ENCODE peak calls at places on chromosomes 3 and 15, in five cellular contexts. Q is CD4-positive, CD25-positive, alpha-beta regulatory T cell; L is right lobe of liver; T is AG10803; O is tibial nerve. G is an unnamed sample.

GRCh38 chr3:140273542-140274195 is 338.7 kb downstream of the CLSTN2 start:
- DNase-seq in L (no peak), T (no peak), Q (no peak), O (no peak), G (no peak)

GRCh38 chr15:34107315-34107714 is 5.4 kb downstream of the PGBD4 start:
- DNase-seq in T (no peak), O (no peak), L (no peak), Q (no peak), G (no peak)

GRCh38 chr3:50436063-50436674 is 67.3 kb downstream of the CACNA2D2 start:
- DNase-seq in T (no peak), L (peak), O (peak), Q (peak), G (peak)

GRCh38 chr3:50687127-50687751 is 12.5 kb downstream of the DOCK3 start:
- DNase-seq in O (no peak), T (no peak), L (no peak), Q (no peak), G (no peak)

GRCh38 chr15:100711479-100712130 is 109.2 kb downstream of the ASB7 start:
- DNase-seq in Q (no peak), T (no peak), O (no peak), L (no peak), G (no peak)

GRCh38 chr3:177966493-177966892 is 569.7 kb upstream of the KCNMB2 start:
- DNase-seq in Q (no peak), L (no peak), T (no peak), O (no peak), G (no peak)

GRCh38 chr3:23455084-23455483 is 252.0 kb downstream of the UBE2E2 start:
- DNase-seq in L (no peak), O (peak), Q (no peak), T (peak), G (no peak)

GRCh38 chr3:43455233-43455632 is 166.6 kb downstream of the ANO10 start:
- DNase-seq in Q (no peak), L (no peak), T (peak), O (no peak), G (no peak)

GRCh38 chr3:185983495-185984141 is 45.8 kb upstream of the TRA2B start:
- DNase-seq in L (peak), T (peak), Q (peak), O (peak), G (peak)

GRCh38 chr15:82018201-82018600 is 27.6 kb downstream of the MEX3B start:
- DNase-seq in L (no peak), Q (no peak), O (no peak), T (no peak), G (no peak)

GRCh38 chr3:102238362-102238761 is 196.5 kb upstream of the ZPLD1 start:
- DNase-seq in L (no peak), O (no peak), T (no peak), Q (no peak), G (no peak)

GRCh38 chr15:55555089-55555488 is 33.1 kb downstream of the PYGO1 start:
- DNase-seq in Q (no peak), O (no peak), L (no peak), T (no peak), G (no peak)

GRCh38 chr3:113157408-113157980 is 53.9 kb upstream of the BOC start:
- DNase-seq in T (peak), Q (no peak), O (peak), L (no peak), G (peak)

GRCh38 chr15:43209059-43209824 is 11.6 kb downstream of the EPB42 start:
- DNase-seq in Q (no peak), T (no peak), O (no peak), L (no peak), G (no peak)

GRCh38 chr3:89260721-89261120 is 153.3 kb downstream of the EPHA3 start:
- DNase-seq in Q (no peak), L (no peak), T (no peak), O (no peak), G (no peak)

GRCh38 chr15:51736646-51737537 is 563 bp downstream of the LYSMD2 start:
- DNase-seq in L (peak), O (no peak), Q (peak), T (no peak), G (peak)

GRCh38 chr15:51735211-51735610 is 2.2 kb downstream of the LYSMD2 start:
- DNase-seq in L (no peak), O (no peak), T (no peak), Q (peak), G (no peak)

GRCh38 chr15:51737538-51738305 is at the start of gene LYSMD2:
- DNase-seq in T (peak), O (peak), Q (peak), L (peak), G (peak)

GRCh38 chr15:51736069-51736468 is 1.4 kb downstream of the LYSMD2 start:
- DNase-seq in L (no peak), Q (no peak), T (no peak), O (no peak), G (no peak)

GRCh38 chr15:51735611-51736010 is 1.8 kb downstream of the LYSMD2 start:
- DNase-seq in Q (peak), T (no peak), L (no peak), O (no peak), G (no peak)
- H3K4me3 ChIP-seq in Q (peak), T (no peak), L (no peak), O (peak), G (no peak)

GRCh38 chr3:40873934-40874699 is 325.2 kb upstream of the CTNNB1 start:
- DNase-seq in L (no peak), Q (no peak), O (no peak), T (no peak), G (no peak)

GRCh38 chr3:40869939-40870338 is 329.4 kb upstream of the CTNNB1 start:
- DNase-seq in O (no peak), Q (no peak), L (no peak), T (no peak), G (no peak)

GRCh38 chr3:40871411-40871810 is 327.9 kb upstream of the CTNNB1 start:
- DNase-seq in T (no peak), L (no peak), Q (no peak), O (no peak), G (no peak)

GRCh38 chr3:40873456-40873855 is 325.8 kb upstream of the CTNNB1 start:
- DNase-seq in L (no peak), Q (no peak), T (no peak), O (no peak), G (no peak)

DNA sequence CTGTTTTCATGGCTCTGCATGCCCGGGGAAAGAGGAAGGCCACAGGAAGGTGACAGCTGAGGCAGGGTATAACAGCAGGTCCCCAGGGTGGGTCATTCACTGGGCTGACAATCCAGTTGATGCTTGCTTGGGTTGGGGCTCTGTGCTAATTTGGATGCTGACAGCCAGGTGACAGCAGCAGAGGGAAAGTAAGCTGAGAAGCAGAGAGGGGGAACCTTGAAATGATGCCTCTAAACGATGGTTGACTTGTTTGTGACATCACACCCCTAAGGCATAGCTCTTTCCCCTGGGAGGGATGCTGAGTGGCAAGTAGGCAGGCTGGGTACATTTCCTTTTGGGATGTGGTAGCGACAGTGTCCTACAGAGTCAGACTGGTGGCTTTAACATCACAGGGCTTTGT is 326.7 kb upstream of the CTNNB1 start:
- DNase-seq in T (no peak), O (no peak), Q (no peak), L (no peak), G (no peak)
- H3K4me3 ChIP-seq in T (no peak), O (no peak), Q (no peak), L (no peak), G (no peak)

GRCh38 chr15:63832620-63833245 is 1.0 kb downstream of the HERC1 start:
- DNase-seq in Q (peak), L (no peak), T (peak), O (no peak), G (no peak)

GRCh38 chr15:63833246-63833696 is 477 bp downstream of the HERC1 start:
- DNase-seq in T (peak), L (peak), O (no peak), Q (peak), G (peak)

GRCh38 chr15:63830113-63830512 is 3.6 kb downstream of the HERC1 start:
- DNase-seq in Q (no peak), O (no peak), T (no peak), L (no peak), G (no peak)

GRCh38 chr15:63834500-63835210 is 907 bp upstream of the HERC1 start:
- DNase-seq in L (no peak), T (no peak), O (peak), Q (no peak), G (no peak)

GRCh38 chr15:63831041-63831440 is 2.7 kb downstream of the HERC1 start:
- DNase-seq in T (no peak), O (no peak), L (no peak), Q (no peak), G (no peak)
- H3K4me3 ChIP-seq in T (no peak), O (no peak), L (no peak), Q (peak), G (no peak)

GRCh38 chr3:158570999-158571702 is at the start of gene MLF1:
- DNase-seq in T (peak), L (peak), Q (peak), O (peak), G (peak)
- H3K4me3 ChIP-seq in T (peak), L (peak), Q (peak), O (peak), G (peak)

DNA sequence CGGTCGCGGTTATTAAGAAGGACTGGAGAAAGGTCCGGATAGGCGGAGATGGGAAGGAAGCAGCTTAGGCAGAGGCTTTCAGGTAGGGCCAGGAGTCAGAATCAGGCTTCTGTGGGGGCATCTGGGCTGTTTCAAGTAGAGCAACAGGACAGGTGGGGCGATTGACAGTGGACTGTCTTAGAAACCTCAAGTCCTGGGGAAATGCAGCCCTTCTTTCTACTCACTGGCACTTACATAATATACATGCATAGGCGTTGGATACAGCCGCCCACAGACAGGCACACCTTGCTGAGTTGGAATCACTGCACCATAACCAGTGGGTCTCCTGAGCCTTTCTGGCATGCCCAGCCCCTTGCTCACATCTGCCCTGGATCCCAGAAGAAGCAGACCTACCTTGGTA is 730 bp downstream of the MYD88 start:
- DNase-seq in Q (no peak), T (no peak), L (peak), O (no peak), G (no peak)
- H3K4me3 ChIP-seq in Q (peak), T (peak), L (peak), O (peak), G (peak)

DNA sequence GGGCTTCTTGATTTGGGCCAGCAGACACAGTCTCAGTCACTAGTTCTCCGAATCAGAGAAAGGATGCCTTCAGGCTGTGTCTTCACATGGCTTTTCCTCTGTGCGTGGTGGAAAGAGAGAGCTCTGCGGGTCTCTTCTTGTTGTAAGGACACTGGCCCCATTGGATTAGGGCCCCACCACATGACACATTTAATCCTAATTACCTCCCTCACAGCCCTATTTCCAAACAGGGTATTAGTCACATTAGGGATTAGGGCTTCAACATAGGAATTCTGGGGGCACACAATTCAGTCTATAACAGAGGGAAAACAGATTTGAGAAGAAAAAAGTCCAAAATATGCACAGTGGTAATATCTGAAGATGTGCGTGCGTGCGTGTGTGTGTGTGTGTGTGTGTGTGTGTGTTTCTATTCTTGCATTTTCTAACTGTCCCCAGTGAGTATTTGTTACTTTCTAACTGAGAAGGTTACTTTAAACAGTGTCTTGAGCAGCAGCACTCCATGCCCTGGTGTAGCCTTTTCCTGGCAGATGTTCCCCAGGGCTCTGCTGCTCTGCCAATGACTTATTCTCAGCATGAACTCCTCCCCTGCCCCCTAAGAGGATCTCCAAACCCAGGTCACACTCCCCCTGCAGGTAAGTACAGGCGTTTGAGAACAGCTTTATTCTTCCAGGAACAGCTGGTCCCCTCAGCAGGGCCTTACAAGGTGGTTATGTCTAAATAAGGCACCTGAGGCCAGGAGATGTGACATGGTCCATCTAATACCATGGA is 72.9 kb downstream of the RPL39L start:
- DNase-seq in L (no peak), O (no peak), T (no peak), Q (peak), G (no peak)
- H3K4me3 ChIP-seq in L (no peak), O (no peak), T (no peak), Q (no peak), G (no peak)

GRCh38 chr15:37820380-37821128 is 113.9 kb upstream of the TMCO5A start:
- DNase-seq in T (no peak), L (no peak), O (no peak), Q (no peak), G (no peak)
- H3K4me3 ChIP-seq in T (no peak), L (no peak), O (no peak), Q (no peak), G (no peak)

GRCh38 chr15:50181206-50181982 is 602 bp upstream of the SLC27A2 start:
- DNase-seq in T (no peak), L (peak), O (no peak), Q (no peak), G (no peak)
- H3K4me3 ChIP-seq in T (peak), L (peak), O (peak), Q (no peak), G (peak)